ENCODE peak calls at places on chromosomes 4 and X, in four cellular contexts. G is midbrain; B is activated T-helper 9 cell treated with anti-CD3 and anti-CD28 coated beads, Interleukin-2, amount 50 U/mL, for 16 hours; Z is NCI-H2029. K is an unnamed sample.

GRCh38 chr4:151717271-151717670 is 43.5 kb downstream of the GATB start:
- DNase-seq in G (peak), B (no peak), Z (no peak), K (no peak)

GRCh38 chr4:25884040-25884788 is 21.4 kb upstream of the SEL1L3 start:
- DNase-seq in G (no peak), B (no peak), Z (no peak), K (no peak)

GRCh38 chr4:124179521-124180186 is 532.9 kb downstream of the ANKRD50 start:
- DNase-seq in G (no peak), B (no peak), Z (peak), K (no peak)

GRCh38 chr4:61400446-61400845 is 200.3 kb downstream of the ADGRL3 start:
- DNase-seq in G (peak), B (no peak), Z (no peak), K (no peak)

GRCh38 chr4:87949961-87950360 is 25.6 kb upstream of the SPP1 start:
- DNase-seq in G (no peak), B (no peak), Z (peak), K (no peak)

GRCh38 chrX:154305481-154306205 is 10.0 kb downstream of the TKTL1 start:
- DNase-seq in G (no peak), B (no peak), Z (no peak), K (no peak)

GRCh38 chrX:85685843-85686242 is 306.4 kb upstream of the POF1B start:
- DNase-seq in G (no peak), B (no peak), Z (no peak), K (peak)

GRCh38 chrX:74835566-74835965 is 89.7 kb downstream of the NEXMIF start:
- DNase-seq in G (no peak), B (no peak), Z (peak), K (no peak)

GRCh38 chr4:83207497-83208105 is 77.0 kb downstream of the COQ2 start:
- DNase-seq in G (no peak), B (no peak), Z (no peak), K (no peak)

GRCh38 chrX:130999360-130999759 is 58.8 kb upstream of the ARHGAP36 start:
- DNase-seq in G (no peak), B (no peak), Z (no peak), K (no peak)

GRCh38 chr4:113162089-113162488 is 112.6 kb downstream of the ANK2 start:
- DNase-seq in G (no peak), B (no peak), Z (no peak), K (no peak)

GRCh38 chr4:53489279-53489889 is 101.9 kb downstream of the LNX1 start:
- DNase-seq in G (no peak), B (no peak), Z (no peak), K (no peak)

GRCh38 chr4:25088342-25088952 is 57.7 kb upstream of the LGI2 start:
- DNase-seq in G (no peak), B (no peak), Z (no peak), K (no peak)

GRCh38 chr4:126593626-126594025 is 1039.1 kb upstream of the INTU start:
- DNase-seq in G (no peak), B (no peak), Z (no peak), K (no peak)

GRCh38 chr4:70183168-70183939 is 12.2 kb upstream of the ODAM start:
- DNase-seq in G (peak), B (no peak), Z (no peak), K (no peak)

GRCh38 chrX:149371984-149372383 is 133.1 kb downstream of the IDS start:
- DNase-seq in G (no peak), B (no peak), Z (no peak), K (no peak)

GRCh38 chrX:133670394-133670793 is 255.1 kb upstream of the GPC4 start:
- DNase-seq in G (peak), B (no peak), Z (no peak), K (no peak)

GRCh38 chr4:45663495-45664148 is 460.2 kb downstream of the GABRG1 start:
- DNase-seq in G (no peak), B (no peak), Z (no peak), K (no peak)

GRCh38 chrX:1394731-1395501 is 3.0 kb upstream of the SLC25A6 start:
- DNase-seq in G (no peak), B (no peak), Z (no peak), K (peak)

GRCh38 chrX:56733459-56734046 is 4.5 kb downstream of the NBDY start:
- DNase-seq in G (peak), B (peak), Z (peak), K (no peak)

GRCh38 chrX:39678914-39679313 is 418.8 kb downstream of the BCOR start:
- DNase-seq in G (peak), B (no peak), Z (no peak), K (no peak)

GRCh38 chr4:110904435-110905050 is 281.7 kb upstream of the PITX2 start:
- DNase-seq in G (no peak), B (no peak), Z (no peak), K (no peak)

GRCh38 chr4:15883611-15884243 is 54.8 kb downstream of the FGFBP1 start:
- DNase-seq in G (no peak), B (no peak), Z (no peak), K (no peak)

GRCh38 chr4:3820016-3820805 is 54.0 kb downstream of the ADRA2C start:
- DNase-seq in G (no peak), B (no peak), Z (no peak), K (peak)

GRCh38 chrX:155246748-155247147 is 17.5 kb downstream of the RAB39B start:
- DNase-seq in G (no peak), B (no peak), Z (no peak), K (no peak)

GRCh38 chr4:140884431-140885058 is 128.4 kb upstream of the TBC1D9 start:
- DNase-seq in G (peak), B (no peak), Z (peak), K (no peak)

GRCh38 chr4:158667651-158668198 is 4.0 kb downstream of the C4orf46 start:
- DNase-seq in G (no peak), B (no peak), Z (no peak), K (no peak)

GRCh38 chr4:68683034-68683433 is 12.6 kb upstream of the UGT2B15 start:
- DNase-seq in G (no peak), B (no peak), Z (no peak), K (no peak)

GRCh38 chrX:17525266-17525665 is 150.3 kb downstream of the NHS start:
- DNase-seq in G (no peak), B (no peak), Z (no peak), K (no peak)

GRCh38 chr4:55545133-55545532 is 1.6 kb downstream of the CLOCK start:
- DNase-seq in G (no peak), B (no peak), Z (no peak), K (no peak)

GRCh38 chr4:17898553-17898952 is 87.8 kb downstream of the NCAPG start:
- DNase-seq in G (no peak), B (no peak), Z (no peak), K (no peak)

GRCh38 chr4:38049545-38050170 is 89.5 kb downstream of the PTTG2 start:
- DNase-seq in G (no peak), B (no peak), Z (no peak), K (no peak)

GRCh38 chr4:38067499-38067898 is 107.3 kb downstream of the PTTG2 start:
- DNase-seq in G (no peak), B (no peak), Z (no peak), K (no peak)

GRCh38 chr4:120130786-120131185 is 64.1 kb upstream of the MAD2L1 start:
- DNase-seq in G (no peak), B (no peak), Z (no peak), K (no peak)